ENCODE peak calls at places on chromosomes 16 and 17, in ten cellular contexts. W, Z, Q, D, A, M, Y, K, U and G are unnamed samples.

GRCh38 chr16:79601092-79601977 is 798 bp upstream of the MAF start:
- DNase-seq in A (peak), U (peak), K (peak), D (peak), W (peak), Q (peak), Y (no peak), M (peak), Z (no peak), G (no peak)

GRCh38 chr16:64051826-64052225 is 1070.0 kb downstream of the CDH11 start:
- DNase-seq in Z (no peak), U (peak), D (no peak), M (no peak), A (no peak), W (no peak), Q (no peak), Y (no peak), K (no peak), G (no peak)

GRCh38 chr16:89897204-89897603 is 21.5 kb upstream of the MC1R start:
- DNase-seq in A (no peak), W (no peak), Q (no peak), Z (no peak), K (no peak), M (no peak), D (no peak), U (no peak), Y (no peak), G (no peak)

GRCh38 chr17:68516732-68517131 is 4.5 kb downstream of the PRKAR1A start:
- DNase-seq in U (no peak), W (no peak), Y (no peak), A (no peak), Z (no peak), M (no peak), K (no peak), D (no peak), Q (no peak), G (no peak)

GRCh38 chr16:2236362-2237075 is at the start of gene DNASE1L2:
- DNase-seq in A (peak), U (no peak), M (no peak), Z (peak), Q (peak), K (peak), W (peak), D (peak), Y (no peak), G (no peak)

GRCh38 chr17:75785016-75785769 is 587 bp downstream of the UNK start:
- DNase-seq in Z (peak), K (peak), Q (peak), A (peak), Y (no peak), U (peak), W (no peak), D (peak), M (peak), G (peak)

GRCh38 chr16:35506018-35506897 is 2046.8 kb downstream of the TP53TG3F start:
- DNase-seq in K (peak), Q (no peak), A (no peak), Y (no peak), M (no peak), Z (no peak), W (peak), D (no peak), U (no peak), G (no peak)

GRCh38 chr16:55478827-55479559 is at the start of gene MMP2:
- DNase-seq in Q (peak), W (no peak), Z (peak), U (no peak), D (peak), Y (peak), M (peak), K (peak), A (peak), G (no peak)

GRCh38 chr17:1620486-1620885 is 8.1 kb downstream of the SLC43A2 start:
- DNase-seq in Q (no peak), M (no peak), K (no peak), Z (no peak), D (no peak), W (no peak), A (no peak), U (no peak), Y (no peak), G (no peak)

GRCh38 chr16:56609463-56609921 is 1.1 kb downstream of the MT2A start:
- DNase-seq in U (peak), Y (no peak), W (peak), Q (peak), M (peak), D (peak), K (peak), Z (no peak), A (peak), G (peak)

GRCh38 chr17:4090898-4091297 is 51.9 kb downstream of the ZZEF1 start:
- DNase-seq in U (no peak), A (no peak), D (no peak), K (no peak), M (no peak), W (no peak), Z (no peak), Q (no peak), Y (no peak), G (no peak)

GRCh38 chr16:57644383-57645014 is 16.1 kb downstream of the ADGRG1 start:
- DNase-seq in Z (no peak), M (no peak), Y (no peak), U (no peak), Q (no peak), W (no peak), K (no peak), A (no peak), D (no peak), G (no peak)

GRCh38 chr17:77489898-77490265 is 349.1 kb downstream of the SEC14L1 start:
- DNase-seq in A (peak), Y (peak), K (no peak), Q (peak), M (peak), U (no peak), W (no peak), D (peak), Z (no peak), G (no peak)

GRCh38 chr17:58539703-58540102 is 25.3 kb upstream of the MTMR4 start:
- DNase-seq in Z (no peak), A (no peak), W (no peak), D (no peak), U (no peak), K (no peak), M (no peak), Y (no peak), Q (no peak), G (no peak)

GRCh38 chr17:4215882-4216411 is 47.8 kb downstream of the ANKFY1 start:
- DNase-seq in M (no peak), A (no peak), U (no peak), W (no peak), Z (no peak), Q (no peak), D (no peak), K (peak), Y (peak), G (no peak)

GRCh38 chr17:46822388-46822921 is 4.0 kb upstream of the WNT3 start:
- DNase-seq in A (no peak), U (no peak), K (no peak), M (no peak), Y (no peak), Z (peak), Q (no peak), W (no peak), D (no peak), G (no peak)

GRCh38 chr17:6699997-6700947 is 12.9 kb downstream of the SLC13A5 start:
- DNase-seq in D (peak), A (no peak), Q (peak), M (no peak), W (no peak), U (peak), Z (no peak), Y (no peak), K (no peak), G (no peak)

GRCh38 chr17:77002103-77003045 is 134.2 kb downstream of the MGAT5B start:
- DNase-seq in M (no peak), Y (no peak), W (peak), D (no peak), A (no peak), K (peak), Z (no peak), Q (no peak), U (peak), G (no peak)

GRCh38 chr17:63431939-63432804 is 13.9 kb downstream of the CYB561 start:
- DNase-seq in Z (no peak), W (peak), K (peak), A (no peak), U (peak), Y (no peak), Q (no peak), D (no peak), M (no peak), G (no peak)

GRCh38 chr16:53529529-53529928 is 26.5 kb upstream of the AKTIP start:
- DNase-seq in Z (no peak), U (no peak), A (no peak), D (no peak), K (no peak), W (no peak), Q (no peak), M (no peak), Y (no peak), G (no peak)

GRCh38 chr17:876272-876671 is 94.1 kb downstream of the MRM3 start:
- DNase-seq in A (no peak), W (no peak), Q (no peak), K (no peak), Y (no peak), M (no peak), U (no peak), Z (no peak), D (no peak), G (no peak)

GRCh38 chr17:39591958-39592954 is 15.5 kb downstream of the NEUROD2 start:
- DNase-seq in M (peak), U (peak), A (no peak), W (peak), K (peak), D (peak), Z (peak), Y (no peak), Q (no peak), G (no peak)

GRCh38 chr16:29784901-29785500 is 5.5 kb upstream of the KIF22 start:
- DNase-seq in A (peak), K (no peak), M (peak), D (peak), Z (peak), U (no peak), Y (no peak), Q (peak), W (peak), G (no peak)

GRCh38 chr17:78128616-78129384 is at the start of gene TMC6:
- DNase-seq in M (no peak), Q (peak), W (peak), U (peak), A (peak), K (peak), Z (peak), D (peak), Y (no peak), G (no peak)

DNA sequence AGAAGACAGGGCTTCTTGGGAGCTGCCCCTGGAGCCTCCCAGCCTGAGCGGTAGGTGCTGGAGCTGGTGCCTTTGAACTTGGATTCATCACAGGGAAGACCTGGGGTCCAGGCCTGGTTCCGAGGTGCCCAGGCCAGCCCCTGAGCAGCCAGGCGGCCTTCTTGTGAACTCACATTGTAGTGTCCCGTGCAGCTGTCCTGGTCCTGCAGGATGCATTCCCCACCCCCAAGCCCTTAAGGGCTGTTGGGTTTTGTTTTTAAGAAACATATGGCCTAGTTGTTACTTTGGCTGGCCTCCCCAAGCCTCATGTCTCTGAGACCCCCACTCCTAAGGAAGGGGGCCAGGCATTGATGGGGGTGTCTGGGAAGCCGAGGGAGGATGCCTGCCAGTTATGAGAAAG is 70.9 kb downstream of the SREBF1 start:
- DNase-seq in D (no peak), M (no peak), Q (no peak), Z (no peak), U (no peak), W (no peak), K (no peak), Y (no peak), A (no peak), G (no peak)
- TF ChIP-seq EP300 in D (no peak), M (no peak), Q (no peak), Z (no peak), U (no peak), W (no peak), K (no peak), Y (no peak), A (no peak), G (no peak)

DNA sequence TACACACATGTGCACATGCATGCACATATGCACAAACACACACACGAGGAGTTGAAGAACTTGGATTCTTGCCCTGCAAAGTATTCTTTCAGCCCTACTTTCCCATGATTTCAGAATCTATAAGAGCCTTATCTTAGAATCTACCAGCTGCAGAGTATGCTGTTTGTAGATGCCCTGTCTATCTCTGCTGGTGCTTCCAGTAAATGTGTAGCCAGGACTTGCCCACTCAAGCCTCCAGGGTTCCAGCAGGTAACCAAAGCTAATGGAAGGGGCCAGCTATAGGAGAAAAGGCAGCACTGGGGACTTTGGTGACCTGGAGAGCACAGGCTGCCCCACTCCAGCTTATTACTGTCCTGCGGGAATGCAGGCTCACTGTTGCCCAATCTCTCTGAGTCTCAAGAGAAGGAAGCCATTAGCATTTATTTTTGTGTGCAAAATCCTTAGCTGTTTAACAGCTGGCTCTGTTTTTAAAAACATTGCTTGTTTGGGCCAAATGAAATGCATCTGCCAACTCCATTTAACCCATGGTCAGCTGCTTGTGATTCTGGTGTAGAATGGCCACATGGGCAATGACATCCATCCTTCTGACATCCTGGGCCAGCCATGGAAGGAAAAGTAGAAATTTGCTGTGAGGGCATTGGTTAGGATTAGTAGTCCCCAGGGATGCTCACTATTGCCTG is 28.6 kb upstream of the XYLT1 start:
- DNase-seq in K (peak), W (no peak), D (no peak), M (no peak), A (no peak), Q (no peak), Z (no peak), Y (no peak), U (no peak), G (no peak)
- TF ChIP-seq EP300 in K (peak), W (no peak), D (no peak), M (no peak), A (no peak), Q (no peak), Z (no peak), Y (no peak), U (no peak), G (no peak)

GRCh38 chr16:87226926-87227650 is 90.1 kb downstream of the C16orf95 start:
- DNase-seq in Y (no peak), U (no peak), W (no peak), D (no peak), M (no peak), A (no peak), K (no peak), Z (no peak), Q (no peak), G (no peak)
- TF ChIP-seq EP300 in Y (no peak), U (no peak), W (no peak), D (no peak), M (peak), A (no peak), K (no peak), Z (no peak), Q (no peak), G (no peak)

GRCh38 chr17:60392845-60393702 is 1.1 kb upstream of the USP32 start:
- DNase-seq in M (peak), K (peak), U (peak), Q (peak), D (peak), W (peak), Z (no peak), Y (no peak), A (peak), G (peak)
- TF ChIP-seq EP300 in M (no peak), K (no peak), U (no peak), Q (no peak), D (no peak), W (no peak), Z (no peak), Y (no peak), A (no peak), G (no peak)

GRCh38 chr16:736936-737481 is 3.8 kb downstream of the CIAO3 start:
- DNase-seq in M (no peak), D (no peak), Y (no peak), Z (no peak), U (no peak), W (no peak), A (no peak), Q (no peak), K (no peak), G (no peak)
- TF ChIP-seq EP300 in M (no peak), D (no peak), Y (no peak), Z (no peak), U (no peak), W (no peak), A (no peak), Q (no peak), K (no peak), G (no peak)

DNA sequence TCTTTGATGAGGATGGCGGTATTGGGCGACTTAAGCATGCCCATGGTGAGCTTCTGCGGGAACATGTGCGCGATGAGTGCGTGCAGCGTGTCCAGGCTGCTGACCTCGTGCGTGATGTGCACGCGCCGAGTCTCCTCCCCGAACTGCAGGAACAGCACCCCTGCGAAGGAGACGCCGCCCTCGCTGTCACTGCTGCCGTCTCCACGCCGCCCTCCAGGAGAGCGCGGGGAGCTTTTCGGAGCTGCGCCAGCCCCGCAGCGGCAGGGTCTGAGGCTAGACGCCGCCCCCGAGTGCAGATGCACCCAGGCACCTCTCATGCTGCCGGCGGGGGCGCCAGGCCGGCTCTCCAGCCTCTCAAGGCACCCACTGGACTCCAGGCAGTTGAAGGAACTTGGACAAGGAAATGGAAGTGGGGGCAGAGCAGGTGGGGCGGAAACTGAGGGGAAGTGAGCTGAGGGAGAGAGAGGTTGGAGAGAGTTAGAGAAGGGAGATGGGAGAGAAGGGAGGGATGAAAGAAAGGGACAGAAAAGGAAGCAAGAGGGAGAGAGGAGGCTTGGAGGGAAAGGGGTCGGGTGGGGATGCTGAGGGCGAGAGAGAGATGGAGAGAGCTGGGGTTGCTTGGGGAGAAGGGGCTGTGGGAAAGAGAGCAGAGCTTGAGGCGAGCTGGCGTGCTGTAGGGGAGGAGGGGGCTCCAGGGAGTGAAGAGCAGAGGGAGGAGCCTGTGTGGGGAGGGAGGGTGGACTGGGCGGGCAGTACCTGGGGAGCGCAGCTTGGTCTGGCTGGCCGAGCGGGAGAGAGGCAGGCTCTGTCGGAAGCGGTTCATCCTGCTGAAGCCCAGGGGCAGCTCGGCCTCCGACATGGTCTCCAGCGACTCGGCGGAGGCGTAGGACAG is 42.1 kb downstream of the SRCIN1 start:
- DNase-seq in Y (no peak), U (no peak), A (no peak), Q (no peak), D (no peak), M (no peak), K (no peak), Z (peak), W (no peak), G (no peak)
- TF ChIP-seq EP300 in Y (no peak), U (no peak), A (no peak), Q (no peak), D (no peak), M (no peak), K (no peak), Z (no peak), W (no peak), G (no peak)

DNA sequence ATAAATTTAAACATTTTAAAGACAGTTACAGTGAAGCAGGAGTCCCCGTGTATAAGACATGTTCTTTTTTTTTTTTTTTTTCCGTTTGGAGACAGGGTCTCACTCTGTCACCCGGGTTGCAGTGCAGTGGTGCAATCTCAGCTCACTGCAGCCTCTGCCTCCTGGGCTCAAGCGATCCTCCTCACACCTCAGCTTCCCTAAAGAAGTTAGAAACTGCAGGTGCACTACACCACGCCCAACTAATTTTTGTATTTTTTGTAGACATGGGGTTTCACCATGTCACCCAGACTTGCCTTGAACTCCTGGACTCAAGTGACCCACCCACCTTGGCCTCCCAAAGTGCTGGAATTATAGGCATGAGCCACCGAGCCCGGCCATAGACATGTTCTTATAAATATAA is 3.0 kb downstream of the EVI2B start:
- DNase-seq in Q (no peak), D (no peak), A (no peak), W (no peak), Z (no peak), Y (no peak), K (no peak), U (no peak), M (no peak), G (no peak)
- TF ChIP-seq EP300 in Q (no peak), D (no peak), A (no peak), W (no peak), Z (no peak), Y (no peak), K (no peak), U (no peak), M (no peak), G (no peak)